ENCODE peak calls at places on chromosomes 5 and 9, in ten cellular contexts. G is NCI-H187, R is DMS153, Z is GM18507, U is EL, A is iPS-NIHi11, P is AG04450, O is GM12865, E is cardiac fibroblast, L is left ventricle myocardium superior. Y is an unnamed sample.

GRCh38 chr9:5552301-5552700 is 42.0 kb downstream of the PDCD1LG2 start:
- DNase-seq in G (no peak), R (no peak), Z (no peak), U (peak), A (no peak), P (no peak), O (no peak), E (peak), L (no peak), Y (no peak)

GRCh38 chr9:87546704-87547103 is 49.0 kb downstream of the DAPK1 start:
- DNase-seq in G (no peak), R (no peak), Z (no peak), U (peak), A (no peak), P (no peak), O (no peak), E (peak), L (no peak), Y (no peak)

GRCh38 chr5:169347786-169348185 is 46.8 kb upstream of the SLIT3 start:
- DNase-seq in G (no peak), R (no peak), Z (no peak), U (no peak), A (no peak), P (no peak), O (no peak), E (no peak), L (no peak), Y (no peak)

GRCh38 chr9:99075246-99075912 is 29.5 kb upstream of the TGFBR1 start:
- DNase-seq in G (no peak), R (no peak), Z (no peak), U (peak), A (no peak), P (no peak), O (no peak), E (peak), L (no peak), Y (no peak)

GRCh38 chr5:135263022-135263668 is 135.9 kb downstream of the MACROH2A1 start:
- DNase-seq in G (no peak), R (no peak), Z (no peak), U (no peak), A (no peak), P (no peak), O (no peak), E (no peak), L (no peak), Y (no peak)

GRCh38 chr5:83764101-83764500 is 43.4 kb upstream of the HAPLN1 start:
- DNase-seq in G (no peak), R (no peak), Z (no peak), U (peak), A (no peak), P (no peak), O (no peak), E (peak), L (no peak), Y (no peak)

GRCh38 chr5:84821924-84822323 is 437.2 kb upstream of the EDIL3 start:
- DNase-seq in G (no peak), R (no peak), Z (no peak), U (no peak), A (peak), P (no peak), O (no peak), E (no peak), L (no peak), Y (no peak)

GRCh38 chr5:395921-396714 is 46.9 kb upstream of the EXOC3 start:
- DNase-seq in G (no peak), R (no peak), Z (no peak), U (no peak), A (no peak), P (no peak), O (no peak), E (no peak), L (no peak), Y (no peak)

GRCh38 chr5:130724658-130725057 is 440.4 kb downstream of the HINT1 start:
- DNase-seq in G (no peak), R (no peak), Z (no peak), U (no peak), A (no peak), P (no peak), O (no peak), E (no peak), L (no peak), Y (no peak)

GRCh38 chr5:173974688-173975239 is 14.2 kb upstream of the C5orf47 start:
- DNase-seq in G (no peak), R (no peak), Z (no peak), U (no peak), A (no peak), P (no peak), O (no peak), E (no peak), L (no peak), Y (no peak)

GRCh38 chr5:135705230-135705631 is 126.4 kb upstream of the CXCL14 start:
- DNase-seq in G (no peak), R (no peak), Z (no peak), U (no peak), A (no peak), P (no peak), O (no peak), E (peak), L (no peak), Y (no peak)

GRCh38 chr5:137040641-137041340 is 458.3 kb downstream of the SPOCK1 start:
- DNase-seq in G (no peak), R (no peak), Z (no peak), U (peak), A (no peak), P (no peak), O (no peak), E (peak), L (no peak), Y (no peak)

GRCh38 chr5:167488371-167488770 is 803.1 kb upstream of the WWC1 start:
- DNase-seq in G (no peak), R (no peak), Z (no peak), U (peak), A (no peak), P (no peak), O (no peak), E (no peak), L (no peak), Y (no peak)

GRCh38 chr5:18394154-18394804 is 760.0 kb downstream of the TAF11L14 start:
- DNase-seq in G (no peak), R (peak), Z (no peak), U (peak), A (peak), P (no peak), O (peak), E (peak), L (peak), Y (no peak)

GRCh38 chr9:102844754-102845153 is 150.4 kb upstream of the CYLC2 start:
- DNase-seq in G (no peak), R (no peak), Z (no peak), U (no peak), A (no peak), P (no peak), O (no peak), E (no peak), L (no peak), Y (no peak)

GRCh38 chr5:1729641-1730486 is 69.8 kb downstream of the MRPL36 start:
- DNase-seq in G (no peak), R (no peak), Z (no peak), U (no peak), A (peak), P (no peak), O (no peak), E (no peak), L (no peak), Y (peak)

GRCh38 chr9:34637356-34638137 is at the start of gene SIGMAR1:
- DNase-seq in G (peak), R (peak), Z (peak), U (peak), A (peak), P (peak), O (peak), E (peak), L (peak), Y (peak)

GRCh38 chr5:158471179-158471924 is 612.4 kb upstream of the CLINT1 start:
- DNase-seq in G (no peak), R (no peak), Z (no peak), U (no peak), A (no peak), P (no peak), O (no peak), E (no peak), L (no peak), Y (no peak)

GRCh38 chr5:173472164-173472563 is 143.9 kb upstream of the STC2 start:
- DNase-seq in G (no peak), R (no peak), Z (no peak), U (peak), A (peak), P (peak), O (no peak), E (peak), L (peak), Y (no peak)

GRCh38 chr5:8376478-8376877 is 507.5 kb downstream of the MTRR start:
- DNase-seq in G (no peak), R (no peak), Z (no peak), U (no peak), A (no peak), P (no peak), O (no peak), E (no peak), L (no peak), Y (no peak)

GRCh38 chr5:39167141-39167972 is 52.0 kb downstream of the FYB1 start:
- DNase-seq in G (no peak), R (no peak), Z (no peak), U (peak), A (no peak), P (no peak), O (no peak), E (no peak), L (no peak), Y (no peak)

GRCh38 chr5:167414611-167415010 is 876.8 kb upstream of the WWC1 start:
- DNase-seq in G (no peak), R (no peak), Z (no peak), U (no peak), A (no peak), P (no peak), O (no peak), E (no peak), L (no peak), Y (no peak)

GRCh38 chr5:173234129-173234793 is 745 bp downstream of the NKX2-5 start:
- DNase-seq in G (no peak), R (no peak), Z (no peak), U (no peak), A (no peak), P (no peak), O (no peak), E (no peak), L (peak), Y (no peak)

GRCh38 chr5:7927466-7928375 is 58.8 kb downstream of the MTRR start:
- DNase-seq in G (peak), R (peak), Z (peak), U (peak), A (peak), P (peak), O (peak), E (peak), L (peak), Y (no peak)

GRCh38 chr5:181153814-181154213 is 6.4 kb downstream of the OR2V2 start:
- DNase-seq in G (no peak), R (no peak), Z (no peak), U (no peak), A (no peak), P (no peak), O (peak), E (no peak), L (no peak), Y (no peak)

GRCh38 chr5:149549461-149550266 is 1.6 kb downstream of the CSNK1A1 start:
- DNase-seq in G (peak), R (no peak), Z (peak), U (peak), A (peak), P (no peak), O (peak), E (peak), L (no peak), Y (no peak)

GRCh38 chr5:42617411-42617810 is 139.2 kb upstream of the CCDC152 start:
- DNase-seq in G (no peak), R (no peak), Z (no peak), U (no peak), A (no peak), P (no peak), O (no peak), E (no peak), L (no peak), Y (no peak)

Y was measured in kidney.